ENCODE peak calls at places on chromosomes 11 and 22, in five cellular contexts. E is naive thymus-derived CD4-positive, alpha-beta T cell; H is mesendoderm; L is dorsolateral prefrontal cortex; M is transverse colon. Y is an unnamed sample.
A peak's percentile ranks its signal among the peaks of the same experiment; 100 is the strongest.

GRCh38 chr11:74319139-74319538 is 7.7 kb upstream of the P4HA3 start:
- DNase-seq in E (no peak), M (no peak), L (no peak), H (no peak), Y (peak; percentile 90)

GRCh38 chr22:47632646-47633045 is 870.2 kb downstream of the TBC1D22A start:
- DNase-seq in E (no peak), M (no peak), L (no peak), H (no peak), Y (no peak)

GRCh38 chr11:46895821-46896220 is 22.5 kb downstream of the LRP4 start:
- DNase-seq in M (peak; percentile 20), E (no peak), H (no peak), L (peak; percentile 88), Y (no peak)

GRCh38 chr11:62138630-62139425 is 15.0 kb downstream of the INCENP start:
- DNase-seq in H (no peak), L (no peak), E (no peak), M (no peak), Y (no peak)

GRCh38 chr11:7551571-7551970 is 37.8 kb downstream of the PPFIBP2 start:
- DNase-seq in M (no peak), H (peak; percentile 13), E (no peak), L (no peak), Y (peak; percentile 83)

GRCh38 chr11:22860241-22860640 is at the start of gene CCDC179:
- DNase-seq in L (no peak), M (no peak), H (no peak), E (no peak), Y (no peak)

GRCh38 chr11:61448552-61448927 is 18.6 kb downstream of the SDHAF2 start:
- DNase-seq in M (no peak), L (no peak), E (no peak), H (no peak), Y (no peak)

GRCh38 chr11:2866178-2866577 is 19.4 kb downstream of the CDKN1C start:
- DNase-seq in H (no peak), L (no peak), E (no peak), M (no peak), Y (no peak)

GRCh38 chr11:64267207-64267945 is 16.0 kb downstream of the PLCB3 start:
- DNase-seq in M (no peak), H (no peak), E (no peak), L (no peak), Y (no peak)

GRCh38 chr11:64900263-64900678 is 16.7 kb downstream of the ATG2A start:
- DNase-seq in L (no peak), E (no peak), M (no peak), H (no peak), Y (no peak)

GRCh38 chr11:65338680-65339079 is 5.0 kb downstream of the DPF2 start:
- DNase-seq in E (no peak), H (no peak), L (no peak), M (no peak), Y (no peak)

GRCh38 chr11:120917536-120918239 is 106.2 kb upstream of the TBCEL start:
- DNase-seq in H (peak; percentile 78), L (no peak), E (no peak), M (no peak), Y (no peak)

GRCh38 chr22:42080287-42080686 is 787 bp downstream of the SMDT1 start:
- DNase-seq in E (no peak), L (peak; percentile 66), M (peak; percentile 53), H (peak; percentile 25), Y (no peak)

GRCh38 chr11:59224419-59224928 is 11.7 kb upstream of the MPEG1 start:
- DNase-seq in M (no peak), E (no peak), L (no peak), H (no peak), Y (no peak)

GRCh38 chr22:34255042-34255441 is 334.8 kb upstream of the LARGE1 start:
- DNase-seq in H (no peak), L (no peak), E (no peak), M (no peak), Y (no peak)

GRCh38 chr22:50444663-50445062 is 30.2 kb downstream of the SBF1 start:
- DNase-seq in L (no peak), M (peak; percentile 62), E (no peak), H (peak; percentile 15), Y (peak; percentile 39)

GRCh38 chr11:3000032-3000961 is 8.2 kb upstream of the NAP1L4 start:
- DNase-seq in L (peak; percentile 98), E (no peak), H (no peak), M (peak; percentile 61), Y (no peak)

GRCh38 chr11:74325649-74326645 is 14.5 kb upstream of the P4HA3 start:
- DNase-seq in L (peak; percentile 83), E (no peak), H (no peak), M (peak; percentile 55), Y (no peak)

GRCh38 chr11:59193741-59194140 is 19.0 kb downstream of the MPEG1 start:
- DNase-seq in H (no peak), E (no peak), L (peak; percentile 55), M (no peak), Y (no peak)

GRCh38 chr11:6618117-6619020 is 853 bp downstream of the TPP1 start:
- DNase-seq in H (peak; percentile 67), L (no peak), M (peak; percentile 49), E (no peak), Y (no peak)

GRCh38 chr11:58318532-58318931 is 40.3 kb downstream of the OR5B17 start:
- DNase-seq in E (no peak), H (no peak), L (no peak), M (no peak), Y (no peak)

GRCh38 chr22:37486224-37486845 is at the start of gene MFNG:
- DNase-seq in L (no peak), M (peak; percentile 84), E (peak; percentile 63), H (peak; percentile 60), Y (no peak)

GRCh38 chr11:46180741-46181140 is 59.5 kb upstream of the PHF21A start:
- DNase-seq in H (no peak), M (no peak), L (no peak), E (no peak), Y (no peak)

GRCh38 chr11:36447947-36448346 is 62.1 kb downstream of the TRAF6 start:
- DNase-seq in M (no peak), L (no peak), H (no peak), E (no peak), Y (no peak)

GRCh38 chr11:117172678-117173421 is 5.7 kb upstream of the SIDT2 start:
- DNase-seq in H (no peak), E (no peak), M (no peak), L (no peak), Y (no peak)

GRCh38 chr22:19429950-19430889 is 1.3 kb downstream of the HIRA start:
- DNase-seq in H (peak; percentile 50), L (no peak), E (no peak), M (peak; percentile 26), Y (no peak)

GRCh38 chr11:130437848-130438247 is 9.4 kb upstream of the ADAMTS8 start:
- DNase-seq in M (no peak), E (no peak), H (no peak), L (no peak), Y (no peak)

GRCh38 chr22:23163665-23164064 is 16.6 kb upstream of the BCR start:
- DNase-seq in L (peak; percentile 73), H (no peak), M (peak; percentile 64), E (no peak), Y (no peak)

GRCh38 chr22:47238886-47239860 is 476.7 kb downstream of the TBC1D22A start:
- DNase-seq in M (no peak), L (no peak), H (no peak), E (no peak), Y (no peak)

GRCh38 chr11:70776914-70777532 is 378.7 kb downstream of the CTTN start:
- DNase-seq in M (no peak), H (no peak), L (no peak), E (no peak), Y (no peak)

GRCh38 chr11:61429691-61430582 is at the start of the genes CPSF7 and SDHAF2:
- DNase-seq in H (peak; percentile 98), L (peak; percentile 96), E (peak; percentile 97), M (peak; percentile 98), Y (peak; percentile 71)

GRCh38 chr22:38467904-38468760 is at the start of gene KDELR3:
- DNase-seq in L (peak; percentile 24), H (peak; percentile 53), M (peak; percentile 80), E (no peak), Y (no peak)

GRCh38 chr11:83392556-83392955 is 106.4 kb upstream of the CCDC90B start:
- DNase-seq in E (no peak), M (no peak), H (no peak), L (no peak), Y (no peak)

GRCh38 chr11:94193288-94193687 is 64.6 kb downstream of the PANX1 start:
- DNase-seq in E (no peak), M (no peak), H (no peak), L (peak; percentile 53), Y (peak; percentile 75)

GRCh38 chr22:30298005-30298701 is 8.8 kb upstream of the CASTOR1 start:
- DNase-seq in E (no peak), H (peak; percentile 38), L (no peak), M (peak; percentile 59), Y (no peak)

GRCh38 chr11:65442952-65443351 is 20.4 kb downstream of the NEAT1 start:
- DNase-seq in L (no peak), H (no peak), M (no peak), E (no peak), Y (no peak)